ENCODE peak calls at places on chromosomes 1 and 21, in seven cellular contexts. W is Calu3, Y is GM06990, F is naive B cell, G is HT1080, D is A549, C is aorta. I is an unnamed sample.

GRCh38 chr1:155186266-155186954 is 12.8 kb downstream of the TRIM46 start:
- DNase-seq in W (peak), Y (no peak), F (no peak), G (no peak), D (no peak), C (no peak), I (peak)

GRCh38 chr21:42547001-42547905 is 33.6 kb downstream of the SLC37A1 start:
- DNase-seq in W (no peak), Y (no peak), F (no peak), G (no peak), D (no peak), C (peak), I (no peak)

GRCh38 chr1:242689378-242689777 is 164.9 kb upstream of the PLD5 start:
- DNase-seq in W (no peak), Y (no peak), F (no peak), G (no peak), D (no peak), C (no peak), I (no peak)

GRCh38 chr1:9455487-9456237 is 83.6 kb upstream of the SLC25A33 start:
- DNase-seq in W (peak), Y (peak), F (peak), G (no peak), D (peak), C (peak), I (peak)

GRCh38 chr1:111015222-111015621 is 51.5 kb upstream of the LRIF1 start:
- DNase-seq in W (no peak), Y (no peak), F (no peak), G (no peak), D (no peak), C (no peak), I (no peak)

GRCh38 chr21:34498623-34499022 is 13.4 kb downstream of the KCNE1 start:
- DNase-seq in W (no peak), Y (no peak), F (no peak), G (no peak), D (no peak), C (no peak), I (no peak)

GRCh38 chr1:58017641-58018040 is 528.9 kb downstream of the OMA1 start:
- DNase-seq in W (no peak), Y (no peak), F (no peak), G (no peak), D (no peak), C (no peak), I (no peak)

GRCh38 chr21:32918467-32919140 is 107.1 kb upstream of the OLIG2 start:
- DNase-seq in W (no peak), Y (no peak), F (no peak), G (no peak), D (no peak), C (no peak), I (no peak)

GRCh38 chr21:41786521-41786987 is 19.7 kb upstream of the RIPK4 start:
- DNase-seq in W (peak), Y (no peak), F (no peak), G (peak), D (peak), C (peak), I (no peak)

GRCh38 chr21:31946236-31946635 is 73.4 kb downstream of the HUNK start:
- DNase-seq in W (no peak), Y (no peak), F (no peak), G (no peak), D (no peak), C (no peak), I (no peak)

GRCh38 chr1:76587213-76587612 is 280.1 kb upstream of the ST6GALNAC5 start:
- DNase-seq in W (no peak), Y (no peak), F (no peak), G (no peak), D (no peak), C (no peak), I (no peak)

GRCh38 chr1:154186852-154187501 is 4.9 kb downstream of the TPM3 start:
- DNase-seq in W (no peak), Y (no peak), F (no peak), G (no peak), D (no peak), C (no peak), I (no peak)

GRCh38 chr1:236514703-236515442 is 8.9 kb upstream of the LGALS8 start:
- DNase-seq in W (no peak), Y (no peak), F (no peak), G (no peak), D (peak), C (no peak), I (no peak)

I was measured in left ventricle myocardium inferior.